ENCODE peak calls at places on chromosomes 2 and 18, in seven cellular contexts. Y, P, L, V, I, F and S are unnamed samples.

GRCh38 chr18:58038063-58038462 is 6.0 kb upstream of the NEDD4L start:
- DNase-seq in Y (no peak), P (no peak), L (no peak), V (no peak), I (no peak), F (no peak), S (no peak)

GRCh38 chr2:203858176-203858575 is 9.4 kb upstream of the CTLA4 start:
- DNase-seq in Y (no peak), P (no peak), L (no peak), V (peak), I (no peak), F (no peak), S (no peak)

GRCh38 chr2:8851811-8852560 is 14.6 kb upstream of the KIDINS220 start:
- DNase-seq in Y (no peak), P (no peak), L (no peak), V (no peak), I (no peak), F (no peak), S (no peak)

GRCh38 chr18:70464343-70465114 is 175.7 kb downstream of the SOCS6 start:
- DNase-seq in Y (peak), P (no peak), L (peak), V (peak), I (peak), F (peak), S (peak)

GRCh38 chr2:27655155-27655951 is 8.1 kb downstream of the SUPT7L start:
- DNase-seq in Y (no peak), P (no peak), L (no peak), V (no peak), I (no peak), F (no peak), S (no peak)

GRCh38 chr2:209579236-209579749 is 155.4 kb downstream of the MAP2 start:
- DNase-seq in Y (no peak), P (no peak), L (no peak), V (peak), I (peak), F (peak), S (no peak)

GRCh38 chr2:11310212-11310611 is 34.2 kb downstream of the ROCK2 start:
- DNase-seq in Y (no peak), P (no peak), L (no peak), V (no peak), I (no peak), F (no peak), S (no peak)

GRCh38 chr2:118858485-118859156 is 11.2 kb upstream of the EN1 start:
- DNase-seq in Y (no peak), P (no peak), L (no peak), V (no peak), I (no peak), F (no peak), S (peak)

GRCh38 chr18:79203017-79203605 is 133.9 kb downstream of the ATP9B start:
- DNase-seq in Y (no peak), P (no peak), L (no peak), V (peak), I (no peak), F (no peak), S (no peak)